ENCODE peak calls at places on chromosomes 5 and 9, in eight cellular contexts. C is uterus, V is heart right ventricle, B is gastrocnemius medialis, A is cardiac muscle cell, Q is H9, S is body of pancreas, G is endodermal cell. N is an unnamed sample. For H3K4me1, the result is how much of the 10 kb centered on the place peaks cover.

GRCh38 chr5:53038196-53038847 is 49.2 kb downstream of the ITGA2 start:
- DNase-seq in V (no peak), A (no peak), Q (no peak), B (no peak), C (no peak), S (no peak), G (no peak), N (no peak)

GRCh38 chr9:87529666-87530065 is 32.0 kb downstream of the DAPK1 start:
- DNase-seq in V (no peak), B (no peak), C (no peak), S (no peak), A (no peak), Q (peak), G (peak), N (no peak)

GRCh38 chr5:141567513-141568117 is 51.2 kb downstream of the DIAPH1 start:
- DNase-seq in C (no peak), G (no peak), S (no peak), A (peak), V (no peak), Q (no peak), B (no peak), N (no peak)

GRCh38 chr9:27117489-27118135 is 8.6 kb downstream of the TEK start:
- DNase-seq in S (peak), A (peak), Q (peak), C (no peak), V (peak), G (peak), B (peak), N (no peak)

GRCh38 chr5:171537463-171537862 is 118.0 kb downstream of the FGF18 start:
- DNase-seq in G (no peak), Q (no peak), A (no peak), B (no peak), V (no peak), S (no peak), C (no peak), N (no peak)

GRCh38 chr9:12822111-12822510 is 47.3 kb downstream of the LURAP1L start:
- DNase-seq in S (no peak), B (no peak), V (no peak), Q (no peak), G (no peak), A (no peak), C (no peak), N (no peak)

GRCh38 chr9:127457191-127457878 is 6.0 kb downstream of the LRSAM1 start:
- DNase-seq in Q (peak), G (peak), B (no peak), S (no peak), C (no peak), A (no peak), V (no peak), N (no peak)

GRCh38 chr5:178685386-178686059 is 44.9 kb downstream of the ZNF354A start:
- DNase-seq in B (no peak), Q (no peak), A (no peak), C (no peak), V (no peak), S (no peak), G (no peak), N (no peak)

GRCh38 chr5:119339965-119340364 is 15.9 kb upstream of the TNFAIP8 start:
- DNase-seq in G (no peak), Q (no peak), B (no peak), A (no peak), V (no peak), C (no peak), S (no peak), N (no peak)

GRCh38 chr5:181153814-181154213 is 6.4 kb downstream of the OR2V2 start:
- DNase-seq in G (no peak), A (no peak), C (no peak), V (no peak), Q (no peak), B (no peak), S (no peak), N (no peak)

GRCh38 chr9:126236273-126236672 is 90.4 kb upstream of the MVB12B start:
- DNase-seq in G (peak), B (no peak), C (no peak), Q (no peak), V (no peak), A (no peak), S (no peak), N (no peak)

GRCh38 chr9:95087659-95088242 is 229.8 kb downstream of the FANCC start:
- DNase-seq in Q (no peak), G (no peak), C (no peak), A (no peak), V (no peak), B (no peak), S (peak), N (no peak)

GRCh38 chr9:102069969-102070368 is 331.5 kb upstream of the GRIN3A start:
- DNase-seq in B (no peak), C (no peak), V (no peak), Q (no peak), A (peak), G (no peak), S (no peak), N (no peak)

GRCh38 chr5:28809811-28810750 is 1771.7 kb upstream of the CDH9 start:
- DNase-seq in C (no peak), Q (no peak), A (no peak), V (no peak), B (no peak), G (peak), S (no peak), N (no peak)

GRCh38 chr5:108167174-108167573 is 214.7 kb downstream of the FBXL17 start:
- DNase-seq in A (no peak), S (no peak), C (no peak), B (no peak), G (no peak), Q (no peak), V (no peak), N (no peak)

GRCh38 chr9:98101868-98102273 is 17.2 kb downstream of the TRIM14 start:
- DNase-seq in S (no peak), V (no peak), A (no peak), B (no peak), Q (peak), C (no peak), G (peak), N (no peak)

GRCh38 chr9:109574061-109574882 is 76.2 kb upstream of the PTPN3 start:
- DNase-seq in S (peak), V (no peak), C (no peak), Q (no peak), G (no peak), B (peak), A (peak), N (no peak)

GRCh38 chr9:113934167-113934566 is 58.1 kb downstream of the ZNF618 start:
- DNase-seq in S (no peak), V (no peak), Q (no peak), B (no peak), C (no peak), A (no peak), G (no peak), N (no peak)

GRCh38 chr9:124574534-124574933 is 67.3 kb upstream of the NR5A1 start:
- DNase-seq in G (no peak), V (no peak), B (no peak), S (no peak), Q (no peak), C (no peak), A (no peak), N (no peak)

GRCh38 chr9:130942679-130943078 is 3.6 kb upstream of the FIBCD1 start:
- DNase-seq in A (no peak), B (no peak), S (no peak), C (no peak), G (no peak), Q (no peak), V (no peak), N (no peak)

GRCh38 chr9:126663661-126664072 is 49.9 kb downstream of the LMX1B start:
- DNase-seq in C (no peak), G (no peak), S (peak), A (no peak), Q (no peak), B (no peak), V (peak), N (no peak)

GRCh38 chr5:142845402-142845901 is 75.3 kb downstream of the ARHGAP26 start:
- DNase-seq in S (no peak), Q (no peak), G (no peak), B (no peak), V (peak), C (no peak), A (no peak), N (no peak)

GRCh38 chr9:15373201-15373530 is 49.5 kb upstream of the SNAPC3 start:
- DNase-seq in A (peak), Q (no peak), G (no peak), V (no peak), B (no peak), S (no peak), C (no peak), N (no peak)

GRCh38 chr9:121277026-121277425 is 9.1 kb downstream of the GSN start:
- DNase-seq in Q (no peak), V (no peak), G (no peak), B (no peak), A (no peak), C (no peak), S (no peak), N (no peak)
- H3K4me1 ChIP-seq in Q (under half), V (half or more), G (under half), B (under half), A (under half), C (under half), S (under half), N (half or more)

GRCh38 chr5:130333089-130333488 is 428.8 kb downstream of the CHSY3 start:
- DNase-seq in C (no peak), B (no peak), Q (no peak), G (no peak), V (no peak), A (peak), S (no peak), N (no peak)

GRCh38 chr5:130335116-130335515 is 430.9 kb downstream of the CHSY3 start:
- DNase-seq in B (no peak), Q (no peak), A (peak), G (no peak), C (no peak), V (no peak), S (no peak), N (no peak)

DNA sequence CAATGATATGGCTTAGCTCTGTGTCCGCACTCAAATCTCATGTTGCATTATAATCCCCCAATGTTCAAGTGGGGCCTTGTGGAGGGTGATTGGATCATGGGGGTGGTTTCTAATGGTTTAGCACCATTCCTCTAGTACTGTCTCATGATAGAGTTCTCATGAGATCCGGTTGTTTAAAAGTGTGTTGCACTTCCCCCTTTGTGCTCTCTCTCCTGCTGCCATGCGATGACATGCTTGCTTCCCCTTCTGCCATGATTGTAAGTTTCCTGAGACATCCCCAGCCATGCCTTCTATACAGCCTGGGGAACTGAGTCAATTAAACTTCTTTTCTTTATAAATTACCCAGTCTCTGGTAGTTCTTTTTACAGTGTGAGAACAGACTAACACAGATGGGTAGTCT is 427.1 kb downstream of the CHSY3 start:
- DNase-seq in B (no peak), V (no peak), G (no peak), C (no peak), A (no peak), Q (no peak), S (no peak), N (no peak)
- H3K27ac ChIP-seq in B (no peak), V (no peak), G (no peak), C (no peak), A (no peak), Q (no peak), S (no peak), N (no peak)

GRCh38 chr9:77601476-77602056 is 46.6 kb downstream of the GNA14 start:
- DNase-seq in S (no peak), A (no peak), Q (no peak), V (no peak), C (no peak), G (no peak), B (no peak), N (no peak)

GRCh38 chr9:77600810-77601209 is 47.3 kb downstream of the GNA14 start:
- DNase-seq in C (no peak), V (no peak), A (no peak), B (no peak), Q (no peak), G (no peak), S (no peak), N (no peak)

GRCh38 chr9:77604316-77604715 is 43.8 kb downstream of the GNA14 start:
- DNase-seq in S (no peak), V (no peak), Q (no peak), A (no peak), B (no peak), C (no peak), G (no peak), N (no peak)

GRCh38 chr9:77605449-77606220 is 42.5 kb downstream of the GNA14 start:
- DNase-seq in S (no peak), C (no peak), B (no peak), G (no peak), A (no peak), Q (no peak), V (no peak), N (no peak)

GRCh38 chr9:77602852-77603251 is 45.3 kb downstream of the GNA14 start:
- DNase-seq in A (no peak), S (no peak), G (no peak), V (no peak), Q (no peak), B (no peak), C (no peak), N (no peak)
- TF ChIP-seq CTCF in A (no peak), S (no peak), G (no peak), V (no peak), Q (no peak), B (no peak), C (no peak), N (no peak)

GRCh38 chr9:68685770-68686169 is 19.3 kb upstream of the PIP5K1B start:
- DNase-seq in A (peak), B (no peak), G (peak), Q (peak), C (no peak), V (no peak), S (peak), N (no peak)

GRCh38 chr9:68690088-68690487 is 15.0 kb upstream of the PIP5K1B start:
- DNase-seq in B (no peak), V (peak), A (peak), C (peak), G (peak), S (peak), Q (no peak), N (peak)

GRCh38 chr9:68683433-68683832 is 21.6 kb upstream of the PIP5K1B start:
- DNase-seq in Q (no peak), G (no peak), C (no peak), B (no peak), S (no peak), V (no peak), A (no peak), N (no peak)

DNA sequence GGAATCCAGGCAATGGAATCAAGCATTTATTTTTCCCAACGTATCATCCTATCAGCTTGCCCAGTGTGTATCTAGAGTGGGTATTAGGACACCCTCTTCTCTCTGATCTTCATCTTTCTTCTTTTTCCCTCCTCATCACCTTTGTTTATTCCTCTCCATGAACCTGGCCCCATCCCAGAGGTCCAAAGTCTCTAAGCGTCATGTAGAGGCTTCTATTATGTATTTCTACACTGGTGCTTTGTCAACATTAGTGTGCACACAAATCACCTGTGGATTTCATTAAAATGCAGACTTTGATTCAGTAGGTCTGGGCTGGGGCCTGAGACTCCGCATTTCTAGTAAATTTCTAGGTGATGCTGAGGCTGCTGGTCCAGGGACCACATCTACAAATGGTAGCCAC is 19.8 kb upstream of the PIP5K1B start:
- DNase-seq in V (no peak), B (no peak), Q (no peak), C (no peak), A (no peak), S (no peak), G (no peak), N (no peak)
- H3K4me1 ChIP-seq in V (under half), B (under half), Q (under half), C (under half), A (under half), S (under half), G (under half), N (under half)

DNA sequence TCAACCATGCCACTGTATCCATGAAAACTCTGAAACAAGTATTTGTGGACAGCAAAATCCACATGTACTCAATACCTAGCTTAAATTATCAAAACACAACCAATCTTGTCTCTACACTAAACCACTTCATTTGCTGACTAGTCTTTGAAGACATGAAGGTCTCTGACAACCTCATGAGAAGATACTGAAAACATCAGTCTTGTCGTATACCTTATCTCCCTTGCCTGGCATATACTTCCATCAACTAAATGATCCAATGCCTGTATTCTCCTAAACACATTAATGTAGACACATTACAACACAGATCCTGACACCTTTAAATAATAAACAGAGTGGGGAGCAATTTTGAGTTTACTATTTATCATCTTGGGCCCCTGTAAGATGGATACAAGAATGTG is 2.9 kb downstream of the RPS23 start:
- DNase-seq in Q (no peak), A (no peak), B (no peak), C (no peak), S (no peak), V (no peak), G (no peak), N (no peak)
- H3K27ac ChIP-seq in Q (peak), A (no peak), B (no peak), C (no peak), S (no peak), V (no peak), G (no peak), N (no peak)

GRCh38 chr5:112253478-112254250 is 165.4 kb downstream of the EPB41L4A start:
- DNase-seq in V (no peak), B (peak), S (no peak), A (peak), C (peak), G (no peak), Q (no peak), N (peak)
- TF ChIP-seq CTCF in V (no peak), B (no peak), S (no peak), A (no peak), C (no peak), G (no peak), Q (no peak), N (no peak)

GRCh38 chr9:37904647-37905505 is 949 bp upstream of the SLC25A51 start:
- DNase-seq in Q (no peak), C (no peak), V (no peak), S (no peak), B (no peak), G (peak), A (peak), N (no peak)
- H3K4me1 ChIP-seq in Q (under half), C (under half), V (under half), S (under half), B (under half), G (under half), A (under half), N (under half)

GRCh38 chr5:73826301-73826700 is 200.3 kb downstream of the ARHGEF28 start:
- DNase-seq in A (no peak), V (no peak), Q (no peak), C (no peak), S (no peak), B (no peak), G (no peak), N (no peak)
- H3K27ac ChIP-seq in A (no peak), V (no peak), Q (no peak), C (peak), S (no peak), B (no peak), G (no peak), N (peak)

DNA sequence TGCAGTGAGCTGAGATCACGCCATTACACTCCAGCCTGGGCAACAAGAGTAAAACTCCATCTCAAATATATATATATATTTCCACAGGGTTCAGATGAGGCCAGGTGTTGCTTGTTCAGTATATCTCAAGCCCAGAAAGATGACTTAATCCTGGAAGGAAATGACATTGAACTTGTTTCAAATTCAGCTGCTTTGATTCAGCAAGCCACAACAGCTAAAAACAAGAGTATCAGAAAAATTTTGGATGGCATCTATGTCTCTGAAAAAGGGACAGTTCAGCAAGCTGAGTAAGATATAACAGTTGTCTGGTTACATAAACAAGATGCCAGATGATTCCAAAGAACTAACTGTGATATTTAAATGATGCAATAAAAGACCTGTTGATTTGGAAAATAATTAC is 352.0 kb downstream of the KCTD16 start:
- DNase-seq in C (no peak), Q (no peak), A (no peak), G (no peak), B (no peak), S (no peak), V (no peak), N (no peak)
- TF ChIP-seq CTCF in C (no peak), Q (no peak), A (no peak), G (no peak), B (no peak), S (no peak), V (no peak), N (no peak)

N was measured in thoracic aorta.